ENCODE peak calls at places on chromosomes 6 and 20, in four cellular contexts. O is AG10803, G is AG04450, I is nephron progenitor cell. F is an unnamed sample.

GRCh38 chr6:132227937-132228336 is 173.3 kb downstream of the MOXD1 start:
- DNase-seq in O (no peak), G (peak), I (no peak), F (no peak)

GRCh38 chr6:52390361-52390727 is 28.4 kb downstream of the PAQR8 start:
- DNase-seq in O (peak), G (no peak), I (no peak), F (no peak)

GRCh38 chr20:37524859-37525708 is 2.6 kb downstream of the BLCAP start:
- DNase-seq in O (peak), G (no peak), I (no peak), F (no peak)

GRCh38 chr6:53168516-53169257 is 20.0 kb upstream of the GCM1 start:
- DNase-seq in O (peak), G (no peak), I (no peak), F (no peak)

GRCh38 chr6:112927641-112928040 is 580.5 kb downstream of the RFPL4B start:
- DNase-seq in O (no peak), G (no peak), I (no peak), F (no peak)

GRCh38 chr6:119669228-119669627 is 319.7 kb upstream of the MAN1A1 start:
- DNase-seq in O (no peak), G (no peak), I (no peak), F (no peak)

GRCh38 chr6:33768644-33769120 is 20.2 kb downstream of the LEMD2 start:
- DNase-seq in O (peak), G (peak), I (peak), F (peak)

GRCh38 chr20:62752671-62753501 is 43.4 kb upstream of the MRGBP start:
- DNase-seq in O (no peak), G (peak), I (peak), F (no peak)

GRCh38 chr20:33033381-33033780 is 1.9 kb downstream of the BPIFB6 start:
- DNase-seq in O (no peak), G (no peak), I (no peak), F (no peak)

GRCh38 chr6:39452306-39452705 is 129.8 kb upstream of the KCNK16 start:
- DNase-seq in O (peak), G (no peak), I (no peak), F (no peak)

GRCh38 chr6:148968636-148969270 is 221.9 kb downstream of the UST start:
- DNase-seq in O (peak), G (no peak), I (no peak), F (no peak)

GRCh38 chr20:46002008-46002407 is 6.7 kb upstream of the MMP9 start:
- DNase-seq in O (no peak), G (no peak), I (no peak), F (no peak)

GRCh38 chr20:4513720-4514119 is 208.0 kb upstream of the PRND start:
- DNase-seq in O (peak), G (no peak), I (no peak), F (no peak)

GRCh38 chr20:17849901-17850673 is 118.5 kb downstream of the SNX5 start:
- DNase-seq in O (peak), G (peak), I (no peak), F (no peak)

GRCh38 chr6:27293436-27294152 is 18.5 kb downstream of the POM121L2 start:
- DNase-seq in O (peak), G (no peak), I (peak), F (peak)

GRCh38 chr6:33744001-33744848 is 2.5 kb downstream of the IP6K3 start:
- DNase-seq in O (peak), G (no peak), I (peak), F (peak)

GRCh38 chr20:34639755-34640222 is 37.1 kb downstream of the PIGU start:
- DNase-seq in O (no peak), G (no peak), I (no peak), F (no peak)

GRCh38 chr20:37309941-37310590 is 20.6 kb downstream of the MANBAL start:
- DNase-seq in O (peak), G (no peak), I (no peak), F (no peak)

GRCh38 chr20:1424336-1424735 is 31.5 kb upstream of the FKBP1A start:
- DNase-seq in O (peak), G (no peak), I (no peak), F (no peak)

GRCh38 chr6:140062042-140063041 is 687.9 kb upstream of the CITED2 start:
- DNase-seq in O (peak), G (peak), I (no peak), F (no peak)

DNA sequence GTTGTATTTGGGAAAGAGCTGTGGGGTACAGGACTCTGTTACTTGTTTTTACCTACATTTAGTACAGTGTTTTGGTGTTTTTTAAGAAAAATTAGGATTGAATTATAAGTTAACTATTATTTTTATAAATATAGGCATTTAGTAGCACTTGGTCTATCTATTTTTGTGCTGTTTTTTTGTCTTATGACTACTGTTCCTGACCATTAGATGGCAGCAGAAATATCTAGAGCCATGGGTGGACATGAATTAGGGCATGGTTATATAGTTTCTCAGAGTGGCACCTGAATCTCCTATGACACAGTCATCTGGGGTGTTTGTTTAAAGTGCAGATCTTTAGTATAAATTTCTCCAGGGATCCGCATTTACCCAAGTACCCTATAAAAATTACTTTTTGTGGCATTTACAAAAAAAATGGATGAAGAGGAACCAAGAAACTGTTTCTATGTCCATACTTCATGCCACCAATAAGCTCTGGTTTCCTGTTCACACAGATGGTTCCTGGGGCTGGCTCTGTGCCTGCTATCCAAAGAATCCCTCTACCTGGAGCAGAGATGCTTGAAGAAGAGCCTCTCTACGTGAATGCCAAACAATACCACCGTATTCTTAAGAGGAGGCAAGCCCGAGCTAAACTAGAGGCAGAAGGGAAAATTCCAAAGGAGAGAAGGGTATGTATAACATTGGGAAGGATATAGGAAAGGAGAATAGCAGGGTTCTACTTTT is 19.8 kb downstream of the NFYA start:
- DNase-seq in O (peak), G (no peak), I (no peak), F (no peak)
- TF ChIP-seq CTCF in O (peak), G (peak), I (no peak), F (no peak)

GRCh38 chr6:143936347-143936746 is 71.7 kb downstream of the PLAGL1 start:
- DNase-seq in O (no peak), G (no peak), I (no peak), F (no peak)

GRCh38 chr6:143939364-143939763 is 68.7 kb downstream of the PLAGL1 start:
- DNase-seq in O (no peak), G (no peak), I (no peak), F (no peak)

GRCh38 chr6:143941852-143942627 is 66.0 kb downstream of the PLAGL1 start:
- DNase-seq in O (peak), G (no peak), I (peak), F (peak)

GRCh38 chr6:143936986-143937765 is 70.9 kb downstream of the PLAGL1 start:
- DNase-seq in O (no peak), G (no peak), I (no peak), F (no peak)

GRCh38 chr6:143940011-143940597 is 68.0 kb downstream of the PLAGL1 start:
- DNase-seq in O (peak), G (no peak), I (peak), F (peak)
- TF ChIP-seq CTCF in O (peak), G (peak), I (peak), F (peak)

GRCh38 chr6:162532283-162533008 is 195.1 kb downstream of the PRKN start:
- DNase-seq in O (no peak), G (no peak), I (no peak), F (no peak)
- TF ChIP-seq CTCF in O (no peak), G (no peak), I (no peak), F (no peak)

GRCh38 chr20:11912664-11913415 is 4.9 kb upstream of the BTBD3 start:
- DNase-seq in O (no peak), G (no peak), I (no peak), F (no peak)
- TF ChIP-seq CTCF in O (no peak), G (no peak), I (no peak), F (no peak)

DNA sequence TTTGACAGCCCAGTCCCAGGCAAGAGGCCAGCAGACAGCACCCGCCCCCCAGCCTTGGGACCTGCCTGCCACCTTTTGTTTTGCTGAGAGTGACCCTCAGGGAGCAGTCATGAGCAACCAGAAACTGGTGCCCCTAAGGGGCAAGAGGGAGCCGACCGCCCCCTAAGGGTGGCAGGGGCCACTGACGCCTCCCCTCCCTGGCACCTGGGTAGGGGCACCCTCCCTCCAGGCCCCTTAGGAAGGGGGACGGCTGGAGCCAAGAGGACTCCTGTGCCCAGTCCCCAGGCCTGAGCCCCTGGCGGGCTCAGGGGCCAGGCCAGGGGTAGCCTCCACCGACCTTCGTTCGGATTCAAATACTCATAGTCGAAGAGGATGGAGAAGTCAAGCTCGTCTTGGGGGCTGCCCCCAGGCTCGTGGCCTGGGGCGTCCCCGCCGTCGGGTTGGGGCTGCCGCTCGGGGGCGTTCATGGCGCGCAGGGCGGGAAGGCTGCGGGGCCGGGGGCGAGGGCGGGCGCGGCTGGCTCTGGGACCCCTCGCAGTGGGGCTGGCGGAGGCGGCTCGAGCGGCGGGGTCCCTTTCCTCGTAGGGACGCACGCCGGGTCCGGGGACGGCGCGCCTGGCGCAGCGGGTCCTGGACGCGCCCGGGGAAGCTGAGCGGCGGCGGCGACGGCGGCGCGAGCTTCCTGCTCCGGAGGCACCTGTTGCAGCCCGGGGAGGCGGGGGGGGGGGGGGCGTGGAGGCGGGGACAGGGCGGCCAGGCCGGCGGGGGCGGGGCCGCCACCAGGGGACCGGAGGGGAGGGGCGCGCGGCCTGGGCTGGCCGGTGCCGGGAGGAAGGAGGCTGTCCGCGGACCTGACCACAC is at the start of gene NFATC2:
- DNase-seq in O (no peak), G (no peak), I (peak), F (peak)
- TF ChIP-seq CTCF in O (no peak), G (no peak), I (no peak), F (no peak)

GRCh38 chr6:55913213-55914195 is 38.1 kb upstream of the BMP5 start:
- DNase-seq in O (no peak), G (no peak), I (no peak), F (no peak)
- TF ChIP-seq CTCF in O (no peak), G (no peak), I (no peak), F (no peak)

F was measured in endothelial cell.